ENCODE peak calls at places on chromosomes 6 and 20, in eight cellular contexts. G is HT-29, O is substantia nigra, A is RWPE1, K is NCI-H524 treated with DMSO at 0.1 percent for 48 hours, E is choroid plexus epithelial cell, B is neural crest cell, D is iris pigment epithelial cell. J is an unnamed sample.
A peak's percentile ranks its signal among the peaks of the same experiment; 100 is the strongest.

GRCh38 chr6:70753870-70754269 is 86.2 kb downstream of the SMAP1 start:
- DNase-seq in G (no peak), O (no peak), A (no peak), K (no peak), E (no peak), B (no peak), D (no peak), J (no peak)

GRCh38 chr6:48826884-48827701 is 636.0 kb downstream of the MMUT start:
- DNase-seq in G (peak; percentile 85), O (no peak), A (peak; percentile 89), K (no peak), E (peak; percentile 89), B (no peak), D (peak; percentile 96), J (peak; percentile 94)

GRCh38 chr6:27138837-27139752 is 108.4 kb upstream of the PRSS16 start:
- DNase-seq in G (no peak), O (no peak), A (no peak), K (no peak), E (peak; percentile 47), B (peak; percentile 66), D (peak; percentile 30), J (peak; percentile 94)

GRCh38 chr6:107443904-107444267 is 15.5 kb downstream of the PDSS2 start:
- DNase-seq in G (no peak), O (no peak), A (no peak), K (no peak), E (no peak), B (no peak), D (no peak), J (no peak)

GRCh38 chr6:10838794-10839333 is 525 bp upstream of the MAK start:
- DNase-seq in G (no peak), O (no peak), A (no peak), K (no peak), E (no peak), B (no peak), D (no peak), J (peak; percentile 27)

GRCh38 chr6:32116674-32117073 is 7.5 kb upstream of the TNXB start:
- DNase-seq in G (peak; percentile 25), O (no peak), A (no peak), K (no peak), E (peak; percentile 28), B (peak; percentile 41), D (no peak), J (peak; percentile 29)

GRCh38 chr20:19824861-19825260 is 66.8 kb downstream of the RIN2 start:
- DNase-seq in G (no peak), O (no peak), A (no peak), K (no peak), E (no peak), B (no peak), D (no peak), J (no peak)

GRCh38 chr20:22931653-22932052 is 103.5 kb upstream of the SSTR4 start:
- DNase-seq in G (no peak), O (no peak), A (no peak), K (no peak), E (no peak), B (no peak), D (no peak), J (no peak)

GRCh38 chr6:48111143-48111506 is at the start of gene PTCHD4:
- DNase-seq in G (peak; percentile 41), O (no peak), A (peak; percentile 93), K (no peak), E (peak; percentile 65), B (no peak), D (peak; percentile 61), J (no peak)

GRCh38 chr6:51323056-51323455 is 504.4 kb downstream of the TFAP2B start:
- DNase-seq in G (no peak), O (no peak), A (no peak), K (no peak), E (no peak), B (no peak), D (no peak), J (no peak)

GRCh38 chr6:150987371-150987828 is 121.9 kb downstream of the MTHFD1L start:
- DNase-seq in G (no peak), O (no peak), A (no peak), K (no peak), E (peak; percentile 58), B (no peak), D (peak; percentile 67), J (no peak)

GRCh38 chr20:44051661-44052000 is 135.4 kb downstream of the JPH2 start:
- DNase-seq in G (no peak), O (no peak), A (no peak), K (no peak), E (no peak), B (no peak), D (no peak), J (no peak)

GRCh38 chr6:82270791-82271392 is 23.3 kb upstream of the IBTK start:
- DNase-seq in G (peak; percentile 39), O (no peak), A (peak; percentile 64), K (peak; percentile 1), E (peak; percentile 67), B (no peak), D (peak; percentile 45), J (peak; percentile 71)